ENCODE peak calls at places on chromosomes 13 and 19, in eight cellular contexts. I is activated CD4-positive, alpha-beta memory T cell treated with anti-CD3 and anti-CD28 coated beads for 36 hours; J is progenitor cell of endocrine pancreas; F is activated naive CD4-positive, alpha-beta T cell; O is thoracic aorta; Y is posterior cingulate gyrus; Z is iPS-NIHi11; B is GM19239. X is an unnamed sample.

GRCh38 chr19:5891938-5892771 is 11.4 kb downstream of the NDUFA11 start:
- DNase-seq in F (no peak), J (peak; percentile 47), I (peak; percentile 27), O (no peak), Y (peak; percentile 74), Z (peak; percentile 79), B (no peak), X (no peak)

GRCh38 chr19:324716-325115 is 19.9 kb downstream of the MIER2 start:
- DNase-seq in I (no peak), F (no peak), J (no peak), Y (no peak), Z (no peak), O (no peak), B (no peak), X (no peak)

GRCh38 chr13:34942732-34943674 is 933 bp downstream of the NBEA start:
- DNase-seq in Y (peak; percentile 70), F (no peak), Z (peak; percentile 41), O (no peak), I (peak; percentile 15), J (peak; percentile 28), B (no peak), X (no peak)

GRCh38 chr19:16143399-16144215 is at the start of gene HSH2D:
- DNase-seq in O (no peak), J (no peak), B (peak; percentile 70), F (peak; percentile 28), Y (no peak), Z (peak; percentile 76), I (peak; percentile 90), X (no peak)

GRCh38 chr13:110447801-110448200 is 113.7 kb downstream of the RAB20 start:
- DNase-seq in F (no peak), O (no peak), Z (no peak), I (no peak), J (no peak), B (no peak), Y (no peak), X (no peak)

GRCh38 chr13:47326061-47326460 is 429.2 kb upstream of the HTR2A start:
- DNase-seq in F (no peak), I (no peak), Y (no peak), Z (no peak), B (no peak), J (no peak), O (no peak), X (no peak)

GRCh38 chr19:29535432-29535831 is 9.6 kb downstream of the VSTM2B start:
- DNase-seq in O (no peak), I (no peak), Z (peak; percentile 38), B (no peak), J (no peak), F (no peak), Y (no peak), X (no peak)

GRCh38 chr13:113149711-113150544 is 8.5 kb upstream of the PROZ start:
- DNase-seq in F (no peak), O (no peak), I (peak; percentile 3), J (no peak), B (no peak), Y (no peak), Z (no peak), X (no peak)

GRCh38 chr19:42436006-42436405 is 6.7 kb downstream of the CXCL17 start:
- DNase-seq in B (no peak), Z (no peak), J (no peak), F (no peak), Y (no peak), O (no peak), I (no peak), X (no peak)

GRCh38 chr19:31772915-31773314 is 423.7 kb upstream of the TSHZ3 start:
- DNase-seq in Z (no peak), Y (no peak), O (no peak), I (no peak), B (no peak), F (no peak), J (no peak), X (no peak)

GRCh38 chr19:57558525-57558924 is 1.1 kb downstream of the ZNF550 start:
- DNase-seq in I (no peak), Z (peak; percentile 17), F (no peak), Y (no peak), B (no peak), O (no peak), J (no peak), X (no peak)

GRCh38 chr19:7199613-7200533 is 94.3 kb downstream of the INSR start:
- DNase-seq in B (no peak), F (no peak), J (no peak), I (no peak), Z (no peak), Y (no peak), O (no peak), X (no peak)

GRCh38 chr13:103839460-103839859 is 773.2 kb upstream of the SLC10A2 start:
- DNase-seq in J (no peak), Y (no peak), O (no peak), F (no peak), I (no peak), Z (no peak), B (no peak), X (no peak)

GRCh38 chr13:36979361-36980040 is 19.6 kb downstream of the ALG5 start:
- DNase-seq in J (no peak), Y (no peak), B (no peak), O (no peak), I (no peak), Z (no peak), F (no peak), X (no peak)

GRCh38 chr13:96994849-96995243 is 570 bp upstream of the OXGR1 start:
- DNase-seq in I (no peak), Y (no peak), Z (no peak), O (no peak), F (no peak), J (no peak), B (no peak), X (no peak)

X was measured in 8988T.